ENCODE peak calls at places on chromosomes 3 and 15, in seven cellular contexts. One of them, this sample, is unnamed.

GRCh38 chr3:45486926-45487325 is 98.5 kb downstream of the LARS2 start:
- DNase-seq in neural progenitor cell: no peak
- DNase-seq in HFF-Myc: no peak
- DNase-seq in lower leg skin: no peak
- DNase-seq in heart right ventricle: no peak
- DNase-seq in HL-60: no peak
- DNase-seq in pancreas: no peak
- DNase-seq in this sample: no peak

GRCh38 chr3:55485208-55485791 is 1.8 kb downstream of the WNT5A start:
- DNase-seq in neural progenitor cell: peak; percentile 94
- DNase-seq in HFF-Myc: no peak
- DNase-seq in lower leg skin: no peak
- DNase-seq in heart right ventricle: peak; percentile 68
- DNase-seq in HL-60: peak; percentile 39
- DNase-seq in pancreas: peak; percentile 74
- DNase-seq in this sample: no peak

GRCh38 chr15:68354923-68355322 is 77.0 kb downstream of the ITGA11 start:
- DNase-seq in neural progenitor cell: no peak
- DNase-seq in HFF-Myc: peak; percentile 63
- DNase-seq in lower leg skin: no peak
- DNase-seq in heart right ventricle: no peak
- DNase-seq in HL-60: no peak
- DNase-seq in pancreas: no peak
- DNase-seq in this sample: no peak

GRCh38 chr3:115428825-115429224 is 194.5 kb upstream of the GAP43 start:
- DNase-seq in neural progenitor cell: no peak
- DNase-seq in HFF-Myc: no peak
- DNase-seq in lower leg skin: no peak
- DNase-seq in heart right ventricle: no peak
- DNase-seq in HL-60: no peak
- DNase-seq in pancreas: no peak
- DNase-seq in this sample: no peak

GRCh38 chr3:123338021-123338619 is 110.8 kb downstream of the ADCY5 start:
- DNase-seq in neural progenitor cell: no peak
- DNase-seq in HFF-Myc: no peak
- DNase-seq in lower leg skin: no peak
- DNase-seq in heart right ventricle: no peak
- DNase-seq in HL-60: no peak
- DNase-seq in pancreas: peak; percentile 46
- DNase-seq in this sample: peak; percentile 53

GRCh38 chr15:92949604-92950249 is 49.6 kb downstream of the CHD2 start:
- DNase-seq in neural progenitor cell: peak; percentile 30
- DNase-seq in HFF-Myc: no peak
- DNase-seq in lower leg skin: no peak
- DNase-seq in heart right ventricle: no peak
- DNase-seq in HL-60: no peak
- DNase-seq in pancreas: no peak
- DNase-seq in this sample: no peak

GRCh38 chr3:171556574-171557145 is 96.5 kb upstream of the TNIK start:
- DNase-seq in neural progenitor cell: peak; percentile 22
- DNase-seq in HFF-Myc: no peak
- DNase-seq in lower leg skin: no peak
- DNase-seq in heart right ventricle: no peak
- DNase-seq in HL-60: no peak
- DNase-seq in pancreas: no peak
- DNase-seq in this sample: no peak

GRCh38 chr3:135618123-135618522 is 347.4 kb upstream of the PPP2R3A start:
- DNase-seq in neural progenitor cell: no peak
- DNase-seq in HFF-Myc: no peak
- DNase-seq in lower leg skin: no peak
- DNase-seq in heart right ventricle: no peak
- DNase-seq in HL-60: no peak
- DNase-seq in pancreas: no peak
- DNase-seq in this sample: no peak

GRCh38 chr3:133135303-133135702 is 97.1 kb downstream of the TMEM108 start:
- DNase-seq in neural progenitor cell: no peak
- DNase-seq in HFF-Myc: no peak
- DNase-seq in lower leg skin: no peak
- DNase-seq in heart right ventricle: no peak
- DNase-seq in HL-60: no peak
- DNase-seq in pancreas: no peak
- DNase-seq in this sample: no peak

GRCh38 chr15:29438714-29439076 is 169.1 kb upstream of the NSMCE3 start:
- DNase-seq in neural progenitor cell: no peak
- DNase-seq in HFF-Myc: no peak
- DNase-seq in lower leg skin: no peak
- DNase-seq in heart right ventricle: no peak
- DNase-seq in HL-60: no peak
- DNase-seq in pancreas: no peak
- DNase-seq in this sample: no peak

GRCh38 chr3:43770426-43771103 is 79.8 kb downstream of the ABHD5 start:
- DNase-seq in neural progenitor cell: no peak
- DNase-seq in HFF-Myc: no peak
- DNase-seq in lower leg skin: peak; percentile 83
- DNase-seq in heart right ventricle: peak; percentile 72
- DNase-seq in HL-60: no peak
- DNase-seq in pancreas: peak; percentile 68
- DNase-seq in this sample: peak; percentile 88

GRCh38 chr15:62972814-62973213 is 69.7 kb upstream of the TPM1 start:
- DNase-seq in neural progenitor cell: no peak
- DNase-seq in HFF-Myc: no peak
- DNase-seq in lower leg skin: no peak
- DNase-seq in heart right ventricle: no peak
- DNase-seq in HL-60: no peak
- DNase-seq in pancreas: no peak
- DNase-seq in this sample: no peak

GRCh38 chr15:66704783-66705113 is 2.7 kb downstream of the SMAD6 start:
- DNase-seq in neural progenitor cell: no peak
- DNase-seq in HFF-Myc: no peak
- DNase-seq in lower leg skin: no peak
- DNase-seq in heart right ventricle: no peak
- DNase-seq in HL-60: no peak
- DNase-seq in pancreas: no peak
- DNase-seq in this sample: no peak

GRCh38 chr15:64599716-64600115 is 139.3 kb downstream of the ZNF609 start:
- DNase-seq in neural progenitor cell: no peak
- DNase-seq in HFF-Myc: no peak
- DNase-seq in lower leg skin: no peak
- DNase-seq in heart right ventricle: no peak
- DNase-seq in HL-60: no peak
- DNase-seq in pancreas: no peak
- DNase-seq in this sample: no peak
- H3K4me3 ChIP-seq in neural progenitor cell: no peak overlapping the region
- H3K4me3 ChIP-seq in HFF-Myc: no peak overlapping the region
- H3K4me3 ChIP-seq in lower leg skin: no peak overlapping the region
- H3K4me3 ChIP-seq in heart right ventricle: no peak overlapping the region
- H3K4me3 ChIP-seq in HL-60: no peak overlapping the region
- H3K4me3 ChIP-seq in pancreas: no peak overlapping the region
- H3K4me3 ChIP-seq in this sample: no peak overlapping the region

GRCh38 chr15:71386005-71386404 is 270.7 kb downstream of the THSD4 start:
- DNase-seq in neural progenitor cell: no peak
- DNase-seq in HFF-Myc: no peak
- DNase-seq in lower leg skin: no peak
- DNase-seq in heart right ventricle: no peak
- DNase-seq in HL-60: no peak
- DNase-seq in pancreas: no peak
- DNase-seq in this sample: no peak

GRCh38 chr15:71390101-71390500 is 274.8 kb downstream of the THSD4 start:
- DNase-seq in neural progenitor cell: peak; percentile 0
- DNase-seq in HFF-Myc: no peak
- DNase-seq in lower leg skin: no peak
- DNase-seq in heart right ventricle: no peak
- DNase-seq in HL-60: no peak
- DNase-seq in pancreas: no peak
- DNase-seq in this sample: no peak

GRCh38 chr15:71386448-71387236 is 271.4 kb downstream of the THSD4 start:
- DNase-seq in neural progenitor cell: peak; percentile 43
- DNase-seq in HFF-Myc: no peak
- DNase-seq in lower leg skin: no peak
- DNase-seq in heart right ventricle: no peak
- DNase-seq in HL-60: no peak
- DNase-seq in pancreas: no peak
- DNase-seq in this sample: no peak

GRCh38 chr15:71385469-71385868 is 270.2 kb downstream of the THSD4 start:
- DNase-seq in neural progenitor cell: no peak
- DNase-seq in HFF-Myc: no peak
- DNase-seq in lower leg skin: no peak
- DNase-seq in heart right ventricle: no peak
- DNase-seq in HL-60: no peak
- DNase-seq in pancreas: no peak
- DNase-seq in this sample: no peak

GRCh38 chr15:71387825-71388224 is 272.6 kb downstream of the THSD4 start:
- DNase-seq in neural progenitor cell: no peak
- DNase-seq in HFF-Myc: no peak
- DNase-seq in lower leg skin: no peak
- DNase-seq in heart right ventricle: no peak
- DNase-seq in HL-60: no peak
- DNase-seq in pancreas: no peak
- DNase-seq in this sample: no peak
- H3K4me3 ChIP-seq in neural progenitor cell: no peak overlapping the region
- H3K4me3 ChIP-seq in HFF-Myc: no peak overlapping the region
- H3K4me3 ChIP-seq in lower leg skin: no peak overlapping the region
- H3K4me3 ChIP-seq in heart right ventricle: no peak overlapping the region
- H3K4me3 ChIP-seq in HL-60: no peak overlapping the region
- H3K4me3 ChIP-seq in pancreas: no peak overlapping the region
- H3K4me3 ChIP-seq in this sample: no peak overlapping the region

DNA sequence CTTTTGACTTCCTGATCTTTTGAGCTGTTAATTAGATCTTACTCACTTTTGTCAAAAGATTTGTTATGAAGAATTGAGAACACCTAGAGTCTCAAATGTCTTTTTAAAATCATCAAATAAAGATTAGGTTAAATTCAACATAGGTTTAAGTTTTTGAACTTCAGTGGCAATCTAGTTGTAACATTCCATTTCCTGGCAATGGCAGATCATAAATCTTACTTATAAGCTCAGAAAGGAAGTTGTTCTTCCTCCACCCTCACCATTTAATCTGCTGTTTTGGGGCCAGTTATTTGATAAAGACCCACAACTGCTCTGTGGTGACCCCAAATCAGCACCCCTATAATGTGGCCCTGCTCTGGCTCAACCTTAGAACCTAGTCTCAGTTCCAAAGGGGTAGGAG is 103.3 kb upstream of the RASGRP1 start:
- DNase-seq in neural progenitor cell: no peak
- DNase-seq in HFF-Myc: no peak
- DNase-seq in lower leg skin: no peak
- DNase-seq in heart right ventricle: no peak
- DNase-seq in HL-60: no peak
- DNase-seq in pancreas: no peak
- DNase-seq in this sample: no peak
- H3K4me3 ChIP-seq in neural progenitor cell: no peak overlapping the region
- H3K4me3 ChIP-seq in HFF-Myc: no peak overlapping the region
- H3K4me3 ChIP-seq in lower leg skin: no peak overlapping the region
- H3K4me3 ChIP-seq in heart right ventricle: no peak overlapping the region
- H3K4me3 ChIP-seq in HL-60: no peak overlapping the region
- H3K4me3 ChIP-seq in pancreas: no peak overlapping the region
- H3K4me3 ChIP-seq in this sample: no peak overlapping the region

GRCh38 chr3:71104586-71104985 is 478.9 kb downstream of the FOXP1 start:
- DNase-seq in neural progenitor cell: no peak
- DNase-seq in HFF-Myc: no peak
- DNase-seq in lower leg skin: no peak
- DNase-seq in heart right ventricle: no peak
- DNase-seq in HL-60: no peak
- DNase-seq in pancreas: no peak
- DNase-seq in this sample: no peak
- H3K4me3 ChIP-seq in neural progenitor cell: no peak overlapping the region
- H3K4me3 ChIP-seq in HFF-Myc: no peak overlapping the region
- H3K4me3 ChIP-seq in lower leg skin: no peak overlapping the region
- H3K4me3 ChIP-seq in heart right ventricle: no peak overlapping the region
- H3K4me3 ChIP-seq in HL-60: no peak overlapping the region
- H3K4me3 ChIP-seq in pancreas: no peak overlapping the region
- H3K4me3 ChIP-seq in this sample: no peak overlapping the region

DNA sequence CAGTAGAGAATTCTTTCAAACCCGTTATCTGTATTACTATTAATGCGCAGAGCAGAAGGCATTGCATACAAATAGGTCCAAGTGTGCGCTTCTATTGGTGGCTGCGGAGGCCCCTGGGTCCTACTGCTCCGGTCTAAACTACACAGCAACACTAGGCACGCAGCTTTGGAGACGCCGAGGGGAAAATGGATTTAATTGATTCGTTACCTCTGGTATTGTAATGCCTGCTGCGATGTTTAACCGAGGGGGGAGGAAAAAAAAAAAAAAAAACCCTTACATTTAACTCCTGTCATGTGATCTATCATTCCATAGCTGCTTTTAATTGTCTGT is at the start of gene ROBO1:
- DNase-seq in neural progenitor cell: peak; percentile 53
- DNase-seq in HFF-Myc: no peak
- DNase-seq in lower leg skin: no peak
- DNase-seq in heart right ventricle: no peak
- DNase-seq in HL-60: no peak
- DNase-seq in pancreas: no peak
- DNase-seq in this sample: no peak
- H3K4me3 ChIP-seq in neural progenitor cell: peak within 1 kb of the TSS; percentile 50
- H3K4me3 ChIP-seq in HFF-Myc: no peak within 1 kb of the TSS
- H3K4me3 ChIP-seq in lower leg skin: no peak within 1 kb of the TSS
- H3K4me3 ChIP-seq in heart right ventricle: no peak within 1 kb of the TSS
- H3K4me3 ChIP-seq in HL-60: no peak within 1 kb of the TSS
- H3K4me3 ChIP-seq in pancreas: no peak within 1 kb of the TSS
- H3K4me3 ChIP-seq in this sample: peak within 1 kb of the TSS; percentile 28

DNA sequence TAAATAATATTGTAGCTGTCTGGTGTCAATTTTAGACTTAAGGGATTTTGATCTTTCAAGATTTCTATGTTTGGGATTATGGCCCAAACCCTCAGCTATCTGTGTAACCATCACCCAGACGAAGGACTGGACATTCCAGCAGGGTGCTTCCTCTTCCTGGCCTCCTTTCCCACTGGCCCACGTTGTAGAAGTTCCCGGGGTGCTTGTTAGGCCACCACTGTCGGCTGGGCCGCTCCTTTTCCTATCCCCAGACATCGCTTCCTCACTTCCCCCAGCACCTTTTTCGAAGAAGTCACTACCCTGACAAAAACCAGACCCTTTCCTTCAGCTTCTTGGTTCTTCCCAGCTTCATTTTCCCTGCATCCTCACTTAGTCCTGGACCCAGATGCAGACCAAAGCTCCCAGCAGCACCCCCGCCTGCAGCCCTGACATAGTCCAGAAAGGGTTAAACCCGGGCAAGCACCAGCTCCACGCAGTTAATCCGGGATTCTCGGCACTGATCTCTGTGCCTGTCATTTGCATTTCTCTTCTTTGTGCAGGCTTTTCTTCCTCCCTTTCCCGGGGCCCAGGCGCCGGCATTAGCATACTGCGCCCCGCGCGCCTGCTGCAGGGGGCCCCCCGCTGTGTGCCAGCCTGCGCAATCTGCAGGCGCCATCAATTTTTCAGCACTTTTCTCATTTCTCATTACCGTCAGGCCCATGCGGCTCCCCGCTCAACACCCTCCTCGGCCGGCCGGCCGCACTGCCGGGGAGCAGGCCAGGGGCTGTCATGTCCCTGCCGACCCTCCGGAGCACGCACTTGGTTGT is 90.6 kb downstream of the ZNF621 start:
- DNase-seq in neural progenitor cell: peak; percentile 92
- DNase-seq in HFF-Myc: no peak
- DNase-seq in lower leg skin: no peak
- DNase-seq in heart right ventricle: no peak
- DNase-seq in HL-60: no peak
- DNase-seq in pancreas: no peak
- DNase-seq in this sample: no peak
- H3K4me3 ChIP-seq in neural progenitor cell: peak overlapping the region; percentile 44
- H3K4me3 ChIP-seq in HFF-Myc: no peak overlapping the region
- H3K4me3 ChIP-seq in lower leg skin: no peak overlapping the region
- H3K4me3 ChIP-seq in heart right ventricle: peak overlapping the region; percentile 19
- H3K4me3 ChIP-seq in HL-60: no peak overlapping the region
- H3K4me3 ChIP-seq in pancreas: no peak overlapping the region
- H3K4me3 ChIP-seq in this sample: peak overlapping the region; percentile 23